ENCODE peak calls at places on chromosomes 3 and 15, in five cellular contexts. Z is adrenal gland, K is HL-60, X is foreskin fibroblast, Q is right lobe of liver. B is an unnamed sample.

GRCh38 chr15:57551717-57552677 is 39.7 kb upstream of the MYZAP start:
- DNase-seq in X (peak), Z (no peak), Q (no peak), K (no peak), B (peak)

GRCh38 chr3:70550723-70551319 is 238.4 kb upstream of the MDFIC2 start:
- DNase-seq in K (no peak), X (peak), Q (peak), Z (peak), B (peak)

GRCh38 chr3:9976736-9977709 is 9.6 kb downstream of the EMC3 start:
- DNase-seq in Z (peak), K (peak), Q (peak), X (peak), B (peak)

GRCh38 chr3:153163349-153164008 is 1.5 kb downstream of the RAP2B start:
- DNase-seq in Z (peak), K (no peak), X (no peak), Q (no peak), B (peak)

GRCh38 chr15:25830844-25831443 is 32.2 kb downstream of the ATP10A start:
- DNase-seq in Z (no peak), K (no peak), X (peak), Q (no peak), B (peak)

GRCh38 chr3:151949706-151950105 is 76.3 kb downstream of the SUCNR1 start:
- DNase-seq in K (no peak), X (no peak), Z (no peak), Q (no peak), B (no peak)

GRCh38 chr3:130258532-130258952 is 86.9 kb upstream of the COL6A5 start:
- DNase-seq in Q (no peak), X (peak), Z (peak), K (no peak), B (peak)

GRCh38 chr3:106510206-106510605 is 641.4 kb upstream of the CBLB start:
- DNase-seq in Z (peak), Q (no peak), K (no peak), X (peak), B (no peak)

GRCh38 chr15:80694624-80695098 is 449 bp upstream of the ABHD17C start:
- DNase-seq in X (peak), Q (no peak), K (no peak), Z (peak), B (peak)

GRCh38 chr15:39357478-39358268 is 223.2 kb upstream of the THBS1 start:
- DNase-seq in K (no peak), Q (no peak), X (peak), Z (no peak), B (peak)

GRCh38 chr3:51156147-51156546 is 228.9 kb upstream of the MANF start:
- DNase-seq in X (no peak), K (no peak), Q (no peak), Z (no peak), B (no peak)

GRCh38 chr3:28476194-28476593 is 127.6 kb upstream of the AZI2 start:
- DNase-seq in Z (no peak), K (peak), X (peak), Q (no peak), B (peak)
- TF ChIP-seq CTCF in Z (peak), K (peak), X (peak), Q (peak), B (peak)

GRCh38 chr3:48915296-48915695 is 3.3 kb upstream of the ARIH2 start:
- DNase-seq in Z (no peak), K (no peak), X (peak), Q (no peak), B (no peak)

GRCh38 chr3:48919215-48920138 is 835 bp downstream of the ARIH2 start:
- DNase-seq in K (peak), Z (peak), X (peak), Q (peak), B (peak)

DNA sequence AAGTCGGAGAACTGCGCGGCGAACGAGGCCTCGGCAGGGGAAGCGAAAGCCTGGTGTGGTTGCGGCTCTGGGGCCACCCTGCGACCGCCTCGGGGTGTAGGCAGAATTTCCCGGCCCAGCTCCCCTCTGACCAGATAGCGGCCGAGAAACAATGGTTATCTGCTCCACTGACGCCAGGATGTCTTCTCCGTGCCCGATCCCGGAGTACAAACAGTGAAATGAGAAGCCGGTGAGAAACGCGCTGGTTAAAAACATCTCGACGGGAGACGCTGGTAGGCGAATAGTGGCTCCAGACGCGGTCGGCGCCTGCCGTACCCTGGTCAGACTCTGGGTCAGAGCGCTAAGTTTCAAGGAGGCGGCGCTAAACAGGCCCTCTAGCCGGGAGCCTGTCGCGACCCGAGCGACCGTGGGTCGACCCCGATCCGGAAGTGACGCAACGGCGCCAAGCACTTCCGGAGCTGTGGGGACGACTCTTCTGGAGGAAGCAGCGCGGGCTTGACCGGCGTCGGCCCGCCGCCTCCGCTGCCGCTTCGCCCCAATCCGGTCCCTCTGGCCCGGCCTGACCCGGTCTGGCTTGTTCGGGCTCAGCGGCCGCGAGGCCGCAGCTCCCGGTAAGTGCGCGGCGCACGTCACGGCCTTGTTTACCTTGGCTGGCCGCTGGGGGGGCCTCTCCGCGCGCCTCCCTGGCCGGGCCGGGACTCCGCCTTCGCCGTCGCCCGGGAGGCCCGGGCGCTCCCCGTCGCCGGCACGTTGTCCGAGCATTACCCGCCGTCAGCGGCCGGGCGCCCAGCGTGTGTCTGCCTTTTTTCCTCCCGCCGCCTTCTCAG is at the start of gene ARIH2:
- DNase-seq in K (peak), Z (peak), X (peak), Q (peak), B (peak)
- TF ChIP-seq CTCF in K (no peak), Z (peak), X (no peak), Q (no peak), B (no peak)

GRCh38 chr3:195123196-195123805 is 147.7 kb downstream of the XXYLT1 start:
- DNase-seq in X (no peak), Q (no peak), Z (no peak), K (no peak), B (no peak)
- TF ChIP-seq CTCF in X (peak), Q (no peak), Z (no peak), K (no peak), B (no peak)

DNA sequence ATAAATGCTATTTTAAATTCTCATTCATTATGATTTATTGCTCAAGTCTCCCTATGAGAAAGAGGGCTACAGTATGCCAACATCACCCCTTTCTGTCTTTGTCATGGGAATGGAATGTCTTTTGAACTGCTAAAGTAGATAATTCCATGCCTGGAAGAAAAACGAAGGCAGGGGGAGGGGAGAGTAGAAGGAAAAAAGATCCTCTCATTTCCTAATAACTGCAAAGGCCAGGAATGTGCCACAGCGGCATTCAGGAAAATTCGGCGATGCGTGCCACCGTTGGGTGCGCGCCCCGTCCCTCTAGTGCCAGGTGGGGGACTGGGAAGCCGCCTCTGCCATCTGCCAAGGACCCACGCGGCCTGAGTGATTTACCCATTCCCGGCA is 54.7 kb downstream of the CPN2 start:
- DNase-seq in Z (peak), K (no peak), X (peak), Q (no peak), B (peak)
- TF ChIP-seq CTCF in Z (peak), K (no peak), X (no peak), Q (no peak), B (no peak)

DNA sequence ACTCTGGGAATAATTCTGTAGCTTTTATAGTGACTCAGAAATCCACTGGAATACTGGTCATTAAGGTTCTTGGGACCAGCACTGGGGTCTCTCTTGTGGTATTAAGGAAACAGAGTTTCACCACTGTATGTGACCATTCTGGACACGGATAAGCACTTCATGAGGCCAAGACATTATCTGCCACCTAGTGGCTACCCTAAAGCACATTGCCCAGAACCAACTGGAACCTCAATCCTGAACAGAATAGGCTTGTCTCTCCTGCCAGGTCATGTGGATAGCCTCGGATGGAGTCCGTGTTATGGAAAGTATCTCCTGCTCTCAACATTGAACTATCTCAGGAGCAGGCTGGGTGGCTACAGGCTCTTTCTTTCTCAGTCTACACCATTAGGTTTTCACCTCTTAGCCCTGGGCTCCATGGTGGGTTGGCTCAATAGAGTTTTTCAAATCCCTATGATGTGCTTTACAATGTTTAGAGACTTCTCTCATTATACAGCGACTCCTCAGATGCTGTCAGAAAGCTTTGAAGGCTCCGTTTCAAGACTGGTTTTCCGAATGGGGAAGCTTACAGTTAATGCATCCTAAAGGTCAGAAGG is 167.6 kb upstream of the ST8SIA2 start:
- DNase-seq in K (no peak), Z (peak), Q (no peak), X (no peak), B (peak)
- TF ChIP-seq CTCF in K (peak), Z (peak), Q (peak), X (peak), B (peak)

DNA sequence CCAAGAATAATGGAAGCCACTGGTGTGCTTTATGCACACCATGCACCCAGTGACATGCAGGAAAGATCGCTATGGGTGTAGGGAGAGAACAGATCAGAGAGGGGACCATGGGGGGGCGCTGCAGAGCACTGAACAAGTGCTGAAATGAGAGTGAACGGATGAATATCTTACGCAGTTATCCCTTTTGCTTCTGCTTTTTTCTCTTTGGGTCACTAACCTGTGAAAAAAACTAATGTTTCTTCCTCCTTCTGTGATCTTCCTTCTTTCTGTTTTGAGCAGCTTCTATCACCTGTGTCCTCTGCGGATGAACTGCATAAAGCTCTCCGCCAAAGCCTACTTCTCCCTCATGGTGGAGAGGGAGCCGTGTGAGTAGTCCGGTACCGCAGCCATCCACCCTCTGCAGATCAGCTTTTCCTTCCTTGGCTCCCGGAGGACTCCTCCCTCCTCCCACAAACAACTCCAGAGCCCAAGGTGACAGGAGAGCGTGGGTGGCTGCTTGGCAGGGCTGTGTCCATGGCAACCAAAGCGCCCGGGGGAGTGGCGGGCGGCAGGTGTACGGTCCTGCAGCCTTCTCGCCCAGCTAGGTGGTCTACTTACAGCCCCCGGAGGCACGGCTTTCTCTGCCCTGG is 106.2 kb downstream of the DGKG start:
- DNase-seq in Z (peak), Q (no peak), X (no peak), K (peak), B (peak)
- TF ChIP-seq CTCF in Z (peak), Q (no peak), X (peak), K (no peak), B (peak)